ENCODE peak calls at places on chromosomes 1 and 21, in ten cellular contexts. Z is EH; L is NCI-H2081; N is fibroblast of gingiva; E is effector memory CD4-positive, alpha-beta T cell; K is GM12865; C is RWPE1; R is NCI-H2171 treated with DMSO at 0.1 percent for 48 hours; F is BJ; V is A172. W is an unnamed sample.

GRCh38 chr1:242242983-242243382 is 244.1 kb upstream of the MAP1LC3C start:
- DNase-seq in V (no peak), F (no peak), R (peak; percentile 38), Z (no peak), L (peak; percentile 77), N (no peak), E (no peak), K (no peak), C (no peak), W (no peak)

GRCh38 chr1:208161656-208162375 is 82.4 kb downstream of the PLXNA2 start:
- DNase-seq in R (peak; percentile 85), Z (peak; percentile 78), E (no peak), V (peak; percentile 58), K (no peak), N (peak; percentile 38), L (peak; percentile 18), C (no peak), F (no peak), W (peak; percentile 53)

GRCh38 chr21:26288033-26288432 is 117.5 kb upstream of the APP start:
- DNase-seq in Z (no peak), K (no peak), F (no peak), R (no peak), L (no peak), V (no peak), C (no peak), E (no peak), N (no peak), W (no peak)

GRCh38 chr1:201760516-201760915 is 68.4 kb upstream of the IPO9 start:
- DNase-seq in R (no peak), E (no peak), V (no peak), L (no peak), Z (peak; percentile 79), N (peak; percentile 50), K (no peak), C (no peak), F (no peak), W (peak; percentile 63)

GRCh38 chr1:171142081-171142450 is 43.0 kb upstream of the FMO2 start:
- DNase-seq in E (no peak), Z (peak; percentile 96), N (peak; percentile 97), V (no peak), F (peak; percentile 89), R (no peak), L (no peak), C (no peak), K (no peak), W (peak; percentile 95)

GRCh38 chr1:69737527-69738176 is 169.9 kb downstream of the LRRC7 start:
- DNase-seq in E (no peak), V (peak; percentile 71), N (peak; percentile 61), L (peak; percentile 60), C (peak; percentile 17), F (peak; percentile 9), Z (peak; percentile 67), R (peak; percentile 63), K (peak; percentile 67), W (peak; percentile 85)

GRCh38 chr1:38047603-38048146 is 1.1 kb upstream of the POU3F1 start:
- DNase-seq in K (no peak), L (no peak), Z (peak; percentile 43), R (no peak), C (no peak), F (no peak), V (no peak), E (no peak), N (no peak), W (peak; percentile 50)

GRCh38 chr1:186491351-186491750 is 30.4 kb upstream of the PDC start:
- DNase-seq in E (no peak), Z (peak; percentile 26), K (no peak), C (no peak), N (no peak), V (no peak), R (no peak), F (no peak), L (no peak), W (no peak)

GRCh38 chr1:109864960-109865611 is 45.6 kb upstream of the CSF1 start:
- DNase-seq in K (no peak), Z (peak; percentile 87), N (peak; percentile 89), F (peak; percentile 34), V (no peak), C (no peak), E (no peak), R (no peak), L (no peak), W (peak; percentile 68)

GRCh38 chr21:44012474-44013379 is 618 bp downstream of the TRAPPC10 start:
- DNase-seq in E (peak; percentile 76), K (peak; percentile 91), N (no peak), L (peak; percentile 22), F (no peak), R (peak; percentile 63), V (no peak), C (peak; percentile 42), Z (peak; percentile 26), W (peak; percentile 23)

GRCh38 chr21:45618287-45618686 is 25.2 kb upstream of the PCBP3 start:
- DNase-seq in N (peak; percentile 72), C (no peak), Z (peak; percentile 69), R (no peak), V (no peak), E (no peak), F (no peak), K (no peak), L (no peak), W (peak; percentile 31)

GRCh38 chr1:212689758-212690540 is 9.7 kb downstream of the BATF3 start:
- DNase-seq in N (no peak), F (no peak), K (no peak), Z (no peak), R (no peak), V (no peak), L (no peak), E (no peak), C (no peak), W (no peak)

GRCh38 chr1:92219028-92219427 is 1.3 kb downstream of the C1orf146 start:
- DNase-seq in N (no peak), R (no peak), E (no peak), F (no peak), K (no peak), Z (no peak), V (no peak), C (no peak), L (no peak), W (no peak)

GRCh38 chr1:47903723-47904122 is 93.5 kb downstream of the TRABD2B start:
- DNase-seq in V (no peak), F (no peak), K (no peak), E (no peak), L (no peak), R (no peak), C (no peak), Z (no peak), N (no peak), W (no peak)

GRCh38 chr1:202276920-202277319 is 64.8 kb downstream of the UBE2T start:
- DNase-seq in V (no peak), L (no peak), C (no peak), R (no peak), K (no peak), E (no peak), Z (no peak), F (no peak), N (no peak), W (no peak)

GRCh38 chr1:111769517-111770146 is 13.9 kb downstream of the DDX20 start:
- DNase-seq in L (peak; percentile 46), F (no peak), R (peak; percentile 72), E (peak; percentile 48), N (peak; percentile 76), Z (peak; percentile 80), K (peak; percentile 71), V (peak; percentile 40), C (peak; percentile 60), W (peak; percentile 84)

GRCh38 chr1:156053770-156054499 is at the start of gene UBQLN4:
- DNase-seq in L (peak; percentile 89), C (peak; percentile 93), V (peak; percentile 78), K (peak; percentile 93), R (peak; percentile 80), F (no peak), E (peak; percentile 82), Z (peak; percentile 89), N (peak; percentile 87), W (peak; percentile 81)

GRCh38 chr1:212671342-212672031 is 28.2 kb downstream of the BATF3 start:
- DNase-seq in K (peak; percentile 37), F (no peak), N (peak; percentile 32), V (peak; percentile 96), C (peak; percentile 65), Z (peak; percentile 61), L (peak; percentile 93), R (peak; percentile 85), E (no peak), W (peak; percentile 45)

GRCh38 chr1:12339410-12339809 is 109.6 kb downstream of the VPS13D start:
- DNase-seq in E (no peak), F (no peak), N (no peak), Z (no peak), K (no peak), V (no peak), R (no peak), C (no peak), L (no peak), W (no peak)

GRCh38 chr1:54989968-54990810 is 8.5 kb upstream of the BSND start:
- DNase-seq in F (no peak), R (no peak), K (no peak), E (no peak), V (peak; percentile 15), L (no peak), N (no peak), C (no peak), Z (no peak), W (peak; percentile 35)

GRCh38 chr1:219686171-219686570 is 73.3 kb upstream of the ZC3H11B start:
- DNase-seq in Z (no peak), R (peak; percentile 33), F (no peak), E (no peak), V (no peak), C (no peak), K (no peak), L (no peak), N (no peak), W (no peak)

GRCh38 chr1:156291226-156292061 is 4.0 kb downstream of the GLMP start:
- DNase-seq in Z (peak; percentile 86), K (no peak), N (peak; percentile 83), L (peak; percentile 73), F (peak; percentile 37), V (no peak), E (no peak), C (no peak), R (no peak), W (peak; percentile 76)

W was measured in fibroblast of the aortic adventitia.